ENCODE peak calls at places on chromosomes 2 and 18, in ten cellular contexts. One of them, this sample, is unnamed. For H3K4me1, the result is how much of the 10 kb centered on the place peaks cover.

GRCh38 chr2:148013879-148014278 is 6.7 kb downstream of the ORC4 start:
- DNase-seq in mucosa of descending colon: no peak
- DNase-seq in cardiac muscle cell: no peak
- DNase-seq in right atrium auricular region: no peak
- DNase-seq in HCT116: no peak
- DNase-seq in left ventricle myocardium inferior: no peak
- DNase-seq in CD8-positive, alpha-beta T cell: no peak
- DNase-seq in CD8-positive, alpha-beta memory T cell: no peak
- DNase-seq in mesenchymal stem cell: no peak
- DNase-seq in GM12878: no peak
- DNase-seq in this sample: no peak

GRCh38 chr2:40159333-40159732 is 292.6 kb downstream of the SLC8A1 start:
- DNase-seq in HCT116: no peak
- DNase-seq in mesenchymal stem cell: no peak
- DNase-seq in mucosa of descending colon: no peak
- DNase-seq in left ventricle myocardium inferior: no peak
- DNase-seq in GM12878: no peak
- DNase-seq in cardiac muscle cell: no peak
- DNase-seq in right atrium auricular region: no peak
- DNase-seq in CD8-positive, alpha-beta T cell: no peak
- DNase-seq in CD8-positive, alpha-beta memory T cell: no peak
- DNase-seq in this sample: no peak

GRCh38 chr18:58776084-58776483 is 88.6 kb upstream of the ZNF532 start:
- DNase-seq in CD8-positive, alpha-beta T cell: no peak
- DNase-seq in HCT116: no peak
- DNase-seq in cardiac muscle cell: peak
- DNase-seq in GM12878: no peak
- DNase-seq in right atrium auricular region: no peak
- DNase-seq in CD8-positive, alpha-beta memory T cell: no peak
- DNase-seq in mucosa of descending colon: no peak
- DNase-seq in mesenchymal stem cell: no peak
- DNase-seq in left ventricle myocardium inferior: no peak
- DNase-seq in this sample: no peak

GRCh38 chr2:120722211-120722602 is 13.5 kb upstream of the GLI2 start:
- DNase-seq in mucosa of descending colon: no peak
- DNase-seq in left ventricle myocardium inferior: no peak
- DNase-seq in CD8-positive, alpha-beta T cell: no peak
- DNase-seq in CD8-positive, alpha-beta memory T cell: no peak
- DNase-seq in GM12878: no peak
- DNase-seq in mesenchymal stem cell: peak
- DNase-seq in right atrium auricular region: no peak
- DNase-seq in HCT116: no peak
- DNase-seq in cardiac muscle cell: no peak
- DNase-seq in this sample: no peak

GRCh38 chr18:10234912-10235439 is 219.5 kb upstream of the APCDD1 start:
- DNase-seq in mesenchymal stem cell: peak
- DNase-seq in CD8-positive, alpha-beta T cell: no peak
- DNase-seq in cardiac muscle cell: peak
- DNase-seq in CD8-positive, alpha-beta memory T cell: no peak
- DNase-seq in left ventricle myocardium inferior: no peak
- DNase-seq in HCT116: no peak
- DNase-seq in right atrium auricular region: no peak
- DNase-seq in mucosa of descending colon: no peak
- DNase-seq in GM12878: no peak
- DNase-seq in this sample: peak

GRCh38 chr2:66547113-66547512 is 112.2 kb downstream of the MEIS1 start:
- DNase-seq in HCT116: no peak
- DNase-seq in left ventricle myocardium inferior: no peak
- DNase-seq in mucosa of descending colon: no peak
- DNase-seq in CD8-positive, alpha-beta memory T cell: no peak
- DNase-seq in cardiac muscle cell: peak
- DNase-seq in GM12878: no peak
- DNase-seq in right atrium auricular region: no peak
- DNase-seq in mesenchymal stem cell: no peak
- DNase-seq in CD8-positive, alpha-beta T cell: no peak
- DNase-seq in this sample: no peak

GRCh38 chr2:33083671-33084387 is 137.1 kb downstream of the LTBP1 start:
- DNase-seq in right atrium auricular region: no peak
- DNase-seq in mesenchymal stem cell: no peak
- DNase-seq in cardiac muscle cell: no peak
- DNase-seq in CD8-positive, alpha-beta T cell: no peak
- DNase-seq in GM12878: no peak
- DNase-seq in left ventricle myocardium inferior: no peak
- DNase-seq in mucosa of descending colon: no peak
- DNase-seq in CD8-positive, alpha-beta memory T cell: no peak
- DNase-seq in HCT116: no peak
- DNase-seq in this sample: no peak

GRCh38 chr18:68438983-68439382 is 275.9 kb downstream of the TMX3 start:
- DNase-seq in mucosa of descending colon: no peak
- DNase-seq in right atrium auricular region: peak
- DNase-seq in cardiac muscle cell: peak
- DNase-seq in GM12878: no peak
- DNase-seq in CD8-positive, alpha-beta T cell: no peak
- DNase-seq in left ventricle myocardium inferior: no peak
- DNase-seq in HCT116: no peak
- DNase-seq in mesenchymal stem cell: peak
- DNase-seq in CD8-positive, alpha-beta memory T cell: no peak
- DNase-seq in this sample: peak

GRCh38 chr2:12340164-12340563 is 376.6 kb upstream of the TRIB2 start:
- DNase-seq in mesenchymal stem cell: peak
- DNase-seq in HCT116: no peak
- DNase-seq in CD8-positive, alpha-beta T cell: no peak
- DNase-seq in left ventricle myocardium inferior: no peak
- DNase-seq in mucosa of descending colon: no peak
- DNase-seq in right atrium auricular region: no peak
- DNase-seq in GM12878: no peak
- DNase-seq in cardiac muscle cell: peak
- DNase-seq in CD8-positive, alpha-beta memory T cell: no peak
- DNase-seq in this sample: peak

DNA sequence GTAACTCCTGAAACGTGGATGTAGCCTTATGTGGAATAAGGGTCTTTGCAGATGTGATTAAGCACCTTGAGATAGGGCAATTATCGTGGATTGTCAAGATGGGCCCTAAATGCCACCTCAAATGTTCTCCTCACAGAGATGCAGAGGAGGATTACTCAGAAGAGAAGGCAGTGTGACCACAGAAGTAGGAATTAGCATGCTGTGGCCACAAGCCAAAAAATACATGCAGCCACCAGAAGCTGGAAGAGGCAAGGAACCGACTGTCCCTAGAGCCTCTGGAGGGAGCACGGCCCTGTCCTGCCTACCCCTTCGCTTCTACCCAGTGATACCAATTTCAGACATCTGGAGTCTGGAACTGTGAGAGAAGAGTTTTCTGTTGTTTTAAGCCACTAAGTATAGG is 47.3 kb upstream of the MGAT5 start:
- DNase-seq in cardiac muscle cell: peak
- DNase-seq in left ventricle myocardium inferior: peak
- DNase-seq in CD8-positive, alpha-beta T cell: no peak
- DNase-seq in mesenchymal stem cell: peak
- DNase-seq in mucosa of descending colon: no peak
- DNase-seq in GM12878: no peak
- DNase-seq in HCT116: no peak
- DNase-seq in right atrium auricular region: no peak
- DNase-seq in CD8-positive, alpha-beta memory T cell: no peak
- DNase-seq in this sample: peak
- H3K4me1 ChIP-seq in cardiac muscle cell: under half
- H3K4me1 ChIP-seq in left ventricle myocardium inferior: half or more
- H3K4me1 ChIP-seq in CD8-positive, alpha-beta T cell: under half
- H3K4me1 ChIP-seq in mesenchymal stem cell: under half
- H3K4me1 ChIP-seq in mucosa of descending colon: under half
- H3K4me1 ChIP-seq in GM12878: under half
- H3K4me1 ChIP-seq in HCT116: under half
- H3K4me1 ChIP-seq in right atrium auricular region: half or more
- H3K4me1 ChIP-seq in CD8-positive, alpha-beta memory T cell: under half
- H3K4me1 ChIP-seq in this sample: under half

DNA sequence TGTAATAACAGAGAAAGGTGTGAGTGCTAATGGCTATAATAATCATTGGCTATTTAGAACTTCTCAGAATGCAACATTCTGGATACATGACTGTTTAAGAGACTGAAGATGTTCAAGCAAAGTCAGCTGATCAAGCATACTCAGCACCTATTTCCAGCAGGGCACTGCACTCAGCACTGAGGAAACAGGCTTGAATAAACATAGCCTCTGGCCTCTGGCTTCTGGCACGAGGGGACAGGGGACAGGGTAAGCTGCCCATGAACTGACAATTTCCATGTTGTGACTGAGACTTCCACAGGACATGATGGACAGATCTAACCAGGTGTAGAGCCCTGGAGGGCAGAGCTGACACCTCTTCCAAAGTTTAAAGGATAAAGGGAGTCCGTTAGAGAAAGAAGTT is 1.3 kb downstream of the MARCO start:
- DNase-seq in CD8-positive, alpha-beta T cell: no peak
- DNase-seq in mucosa of descending colon: no peak
- DNase-seq in mesenchymal stem cell: no peak
- DNase-seq in HCT116: no peak
- DNase-seq in cardiac muscle cell: no peak
- DNase-seq in CD8-positive, alpha-beta memory T cell: no peak
- DNase-seq in right atrium auricular region: no peak
- DNase-seq in left ventricle myocardium inferior: no peak
- DNase-seq in GM12878: no peak
- DNase-seq in this sample: no peak
- H3K4me1 ChIP-seq in CD8-positive, alpha-beta T cell: under half
- H3K4me1 ChIP-seq in mucosa of descending colon: under half
- H3K4me1 ChIP-seq in mesenchymal stem cell: under half
- H3K4me1 ChIP-seq in HCT116: under half
- H3K4me1 ChIP-seq in cardiac muscle cell: under half
- H3K4me1 ChIP-seq in CD8-positive, alpha-beta memory T cell: under half
- H3K4me1 ChIP-seq in right atrium auricular region: under half
- H3K4me1 ChIP-seq in left ventricle myocardium inferior: under half
- H3K4me1 ChIP-seq in GM12878: under half
- H3K4me1 ChIP-seq in this sample: under half

GRCh38 chr2:8303322-8303832 is 378.5 kb upstream of the ID2 start:
- DNase-seq in CD8-positive, alpha-beta memory T cell: peak
- DNase-seq in GM12878: peak
- DNase-seq in left ventricle myocardium inferior: peak
- DNase-seq in mucosa of descending colon: peak
- DNase-seq in CD8-positive, alpha-beta T cell: peak
- DNase-seq in right atrium auricular region: peak
- DNase-seq in cardiac muscle cell: no peak
- DNase-seq in HCT116: no peak
- DNase-seq in mesenchymal stem cell: peak
- DNase-seq in this sample: no peak

GRCh38 chr2:8307779-8308178 is 374.1 kb upstream of the ID2 start:
- DNase-seq in CD8-positive, alpha-beta T cell: no peak
- DNase-seq in GM12878: no peak
- DNase-seq in CD8-positive, alpha-beta memory T cell: no peak
- DNase-seq in right atrium auricular region: peak
- DNase-seq in left ventricle myocardium inferior: no peak
- DNase-seq in mesenchymal stem cell: no peak
- DNase-seq in cardiac muscle cell: no peak
- DNase-seq in HCT116: no peak
- DNase-seq in mucosa of descending colon: no peak
- DNase-seq in this sample: no peak

GRCh38 chr2:8304821-8305766 is 376.8 kb upstream of the ID2 start:
- DNase-seq in CD8-positive, alpha-beta memory T cell: no peak
- DNase-seq in GM12878: no peak
- DNase-seq in CD8-positive, alpha-beta T cell: no peak
- DNase-seq in HCT116: no peak
- DNase-seq in right atrium auricular region: peak
- DNase-seq in left ventricle myocardium inferior: no peak
- DNase-seq in mucosa of descending colon: no peak
- DNase-seq in mesenchymal stem cell: peak
- DNase-seq in cardiac muscle cell: no peak
- DNase-seq in this sample: no peak

GRCh38 chr2:8309131-8309530 is 372.7 kb upstream of the ID2 start:
- DNase-seq in CD8-positive, alpha-beta memory T cell: no peak
- DNase-seq in mucosa of descending colon: no peak
- DNase-seq in cardiac muscle cell: no peak
- DNase-seq in right atrium auricular region: peak
- DNase-seq in GM12878: no peak
- DNase-seq in left ventricle myocardium inferior: no peak
- DNase-seq in HCT116: no peak
- DNase-seq in mesenchymal stem cell: peak
- DNase-seq in CD8-positive, alpha-beta T cell: no peak
- DNase-seq in this sample: no peak

DNA sequence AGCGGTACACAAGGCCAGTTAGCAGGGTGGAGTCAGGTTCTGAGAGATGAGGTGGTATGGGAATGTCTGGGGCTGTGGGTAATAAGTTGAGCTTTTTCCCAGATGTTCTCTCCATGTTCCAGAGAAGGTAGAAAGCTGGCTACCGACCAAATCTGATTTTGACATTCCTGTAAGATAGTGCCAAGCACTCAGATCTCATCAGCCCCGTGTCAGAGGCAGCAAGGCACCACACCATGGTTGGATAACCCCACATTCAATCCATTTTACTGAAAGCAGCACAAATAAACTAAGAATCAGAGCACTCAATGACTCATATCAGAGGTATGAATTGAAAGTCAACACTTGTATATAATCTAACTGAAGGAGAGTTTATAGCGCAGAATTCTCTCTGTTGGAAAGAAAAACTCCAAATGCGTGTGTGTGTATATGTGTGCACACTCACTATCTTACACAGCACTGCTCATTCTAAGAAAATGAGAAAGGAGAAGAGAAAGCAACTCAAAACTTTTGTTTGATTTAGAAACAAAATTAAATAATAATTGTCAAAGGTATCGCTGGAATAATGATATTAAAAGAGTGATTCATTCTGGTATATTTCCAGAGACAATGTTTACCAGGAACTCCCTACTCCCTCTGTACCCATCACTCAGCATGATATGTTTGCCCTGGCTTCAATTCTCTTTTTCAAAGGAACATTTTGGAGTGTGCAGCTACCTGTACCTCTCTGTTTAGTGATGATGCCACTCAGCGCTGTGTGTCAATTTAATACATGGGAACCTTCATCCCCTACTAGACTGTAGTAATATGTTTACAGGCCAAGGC is 375.1 kb upstream of the ID2 start:
- DNase-seq in mesenchymal stem cell: peak
- DNase-seq in left ventricle myocardium inferior: no peak
- DNase-seq in GM12878: no peak
- DNase-seq in mucosa of descending colon: no peak
- DNase-seq in CD8-positive, alpha-beta T cell: no peak
- DNase-seq in CD8-positive, alpha-beta memory T cell: no peak
- DNase-seq in right atrium auricular region: peak
- DNase-seq in cardiac muscle cell: peak
- DNase-seq in HCT116: no peak
- DNase-seq in this sample: no peak
- H3K4me1 ChIP-seq in mesenchymal stem cell: under half
- H3K4me1 ChIP-seq in left ventricle myocardium inferior: under half
- H3K4me1 ChIP-seq in GM12878: half or more
- H3K4me1 ChIP-seq in mucosa of descending colon: under half
- H3K4me1 ChIP-seq in CD8-positive, alpha-beta T cell: half or more
- H3K4me1 ChIP-seq in CD8-positive, alpha-beta memory T cell: half or more
- H3K4me1 ChIP-seq in right atrium auricular region: under half
- H3K4me1 ChIP-seq in cardiac muscle cell: under half
- H3K4me1 ChIP-seq in HCT116: under half
- H3K4me1 ChIP-seq in this sample: under half

DNA sequence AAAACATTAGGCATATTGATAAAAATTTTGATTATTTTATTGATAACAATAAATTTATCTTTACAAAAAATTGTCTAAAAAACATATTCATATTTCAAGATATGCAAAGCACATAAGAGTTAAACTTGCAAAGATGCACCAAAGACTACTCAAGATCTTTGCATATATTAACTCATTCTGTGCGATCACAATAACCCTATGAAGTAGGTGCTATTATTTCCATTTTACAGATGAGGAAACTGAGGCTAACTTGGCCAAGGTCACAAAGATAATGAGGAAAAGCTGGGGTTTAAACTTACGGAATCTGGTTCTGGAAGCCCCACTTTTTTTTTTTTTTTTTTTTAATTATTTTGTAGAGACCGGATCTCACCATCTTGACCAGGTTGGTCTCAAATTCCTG is 94.4 kb upstream of the SERTAD2 start:
- DNase-seq in GM12878: no peak
- DNase-seq in mucosa of descending colon: no peak
- DNase-seq in left ventricle myocardium inferior: no peak
- DNase-seq in right atrium auricular region: no peak
- DNase-seq in mesenchymal stem cell: no peak
- DNase-seq in HCT116: no peak
- DNase-seq in cardiac muscle cell: no peak
- DNase-seq in CD8-positive, alpha-beta T cell: no peak
- DNase-seq in CD8-positive, alpha-beta memory T cell: no peak
- DNase-seq in this sample: no peak
- H3K4me1 ChIP-seq in GM12878: under half
- H3K4me1 ChIP-seq in mucosa of descending colon: under half
- H3K4me1 ChIP-seq in left ventricle myocardium inferior: under half
- H3K4me1 ChIP-seq in right atrium auricular region: under half
- H3K4me1 ChIP-seq in mesenchymal stem cell: under half
- H3K4me1 ChIP-seq in HCT116: half or more
- H3K4me1 ChIP-seq in cardiac muscle cell: under half
- H3K4me1 ChIP-seq in CD8-positive, alpha-beta T cell: under half
- H3K4me1 ChIP-seq in CD8-positive, alpha-beta memory T cell: under half
- H3K4me1 ChIP-seq in this sample: under half